ENCODE peak calls at places on chromosome 5, in four cellular contexts. R, Y, F and J are unnamed samples.

GRCh38 chr5:28499764-28500290 is 1461.4 kb upstream of the CDH9 start:
- DNase-seq in R (no peak), Y (no peak), F (no peak), J (no peak)

GRCh38 chr5:9251379-9251980 is 294.4 kb downstream of the SEMA5A start:
- DNase-seq in R (no peak), Y (no peak), F (no peak), J (no peak)

GRCh38 chr5:130964238-130965192 is 200.5 kb downstream of the HINT1 start:
- DNase-seq in R (no peak), Y (no peak), F (no peak), J (no peak)

GRCh38 chr5:141492168-141492885 is 3.4 kb downstream of the PCDHGC5 start:
- DNase-seq in R (no peak), Y (no peak), F (no peak), J (no peak)

GRCh38 chr5:10036136-10036535 is 213.6 kb downstream of the ATPSCKMT start:
- DNase-seq in R (no peak), Y (no peak), F (no peak), J (no peak)

GRCh38 chr5:173668910-173669309 is 52.5 kb upstream of the BOD1 start:
- DNase-seq in R (no peak), Y (no peak), F (no peak), J (no peak)

GRCh38 chr5:73999306-73999705 is 373.3 kb downstream of the ARHGEF28 start:
- DNase-seq in R (no peak), Y (no peak), F (no peak), J (no peak)

GRCh38 chr5:3343211-3343610 is 252.4 kb upstream of the IRX1 start:
- DNase-seq in R (no peak), Y (no peak), F (no peak), J (no peak)

GRCh38 chr5:159184236-159184635 is 25.1 kb downstream of the RNF145 start:
- DNase-seq in R (no peak), Y (no peak), F (no peak), J (no peak)

GRCh38 chr5:159186319-159186718 is 23.0 kb downstream of the RNF145 start:
- DNase-seq in R (no peak), Y (no peak), F (no peak), J (no peak)

GRCh38 chr5:159183247-159183646 is 26.1 kb downstream of the RNF145 start:
- DNase-seq in R (no peak), Y (no peak), F (no peak), J (no peak)

GRCh38 chr5:159185773-159186172 is 23.6 kb downstream of the RNF145 start:
- DNase-seq in R (no peak), Y (no peak), F (no peak), J (no peak)

DNA sequence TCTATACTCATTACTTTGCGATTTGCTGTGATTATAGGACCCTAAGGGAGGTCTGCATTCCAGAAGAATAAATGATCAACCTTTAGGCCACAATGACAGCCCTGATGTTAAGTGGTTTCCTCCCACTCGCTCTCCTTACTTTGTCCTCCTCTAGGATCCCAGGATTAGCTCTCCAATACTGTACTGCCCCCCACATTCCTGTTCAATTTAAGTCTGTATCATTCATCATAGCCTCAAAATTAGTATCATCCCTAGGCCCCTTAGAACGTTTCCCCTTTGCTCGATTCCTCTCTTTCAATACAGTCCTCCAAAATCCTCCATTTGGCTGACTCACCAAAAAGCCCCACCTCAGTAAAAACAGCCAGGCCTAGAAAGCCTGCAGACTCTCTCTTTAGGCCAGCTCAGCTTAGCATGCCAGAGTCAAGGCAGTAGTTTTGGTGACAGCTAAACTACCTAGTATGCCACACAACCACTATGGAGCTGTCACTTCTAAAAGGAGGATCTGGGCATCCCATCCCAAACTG is 24.4 kb downstream of the RNF145 start:
- DNase-seq in R (no peak), Y (no peak), F (no peak), J (no peak)
- TF ChIP-seq NRF1 in R (no peak), Y (no peak), F (no peak), J (no peak)

GRCh38 chr5:54867310-54867944 is 118.0 kb downstream of the ESM1 start:
- DNase-seq in R (peak; percentile 61), Y (peak; percentile 49), F (no peak), J (no peak)
- TF ChIP-seq NRF1 in R (no peak), Y (no peak), F (no peak), J (no peak)

GRCh38 chr5:139472410-139473030 is 1.7 kb downstream of the SMIM33 start:
- DNase-seq in R (no peak), Y (no peak), F (no peak), J (no peak)
- TF ChIP-seq NRF1 in R (no peak), Y (no peak), F (no peak), J (no peak)

DNA sequence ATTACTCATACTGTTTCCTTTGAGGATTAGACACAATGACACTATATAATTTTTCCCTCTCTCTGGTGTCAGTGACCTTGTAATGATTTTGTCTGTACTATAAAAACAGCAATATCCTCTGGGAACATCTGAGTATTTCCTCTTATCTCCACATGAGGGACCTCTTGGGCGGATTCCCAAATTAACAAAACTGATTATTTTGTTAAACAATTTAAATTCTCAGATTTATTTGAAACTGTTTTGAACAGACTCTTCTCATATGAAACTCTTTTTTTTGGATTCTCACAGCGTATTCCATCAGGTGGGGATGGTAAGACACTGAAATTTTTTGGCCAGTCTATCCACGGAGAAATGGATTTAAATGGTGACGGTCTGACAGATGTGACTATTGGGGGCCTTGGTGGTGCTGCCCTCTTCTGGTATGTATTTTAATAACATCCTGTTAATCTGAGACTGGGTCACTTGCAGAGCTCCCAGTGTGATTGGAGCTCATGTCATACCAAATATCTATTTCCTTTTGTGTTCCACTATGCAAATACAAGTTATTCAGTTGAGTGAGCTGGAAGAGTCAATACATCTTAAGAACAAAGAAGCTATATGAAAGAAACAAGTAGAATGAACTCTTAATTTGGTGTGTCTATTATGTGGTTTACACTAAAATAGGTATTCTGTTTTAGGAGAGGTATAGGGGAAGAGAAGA is 73.8 kb upstream of the ITGA2 start:
- DNase-seq in R (peak; percentile 65), Y (peak; percentile 60), F (peak; percentile 27), J (peak; percentile 59)
- TF ChIP-seq NRF1 in R (no peak), Y (no peak), F (no peak), J (no peak)

DNA sequence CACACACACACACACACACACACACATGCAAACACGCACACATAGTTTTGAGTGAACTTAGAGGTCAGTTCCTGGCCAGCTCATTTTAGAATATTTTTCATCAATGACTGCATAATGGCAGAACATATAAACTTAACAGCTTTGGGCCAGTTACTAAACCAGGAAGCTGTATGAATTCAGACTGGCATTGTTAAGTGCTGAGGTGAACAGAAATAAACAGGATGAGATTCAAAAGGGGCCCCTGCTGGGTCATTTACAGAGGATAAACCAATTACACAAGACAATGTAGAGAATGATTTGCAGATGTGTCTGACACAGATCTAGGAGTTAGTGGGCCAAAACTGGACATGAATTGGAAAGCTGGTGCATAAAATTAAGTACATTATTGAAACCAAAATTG is 44.6 kb downstream of the MARCHF11 start:
- DNase-seq in R (peak; percentile 44), Y (no peak), F (no peak), J (no peak)
- TF ChIP-seq NRF1 in R (no peak), Y (no peak), F (no peak), J (no peak)

GRCh38 chr5:114327987-114328386 is 33.9 kb upstream of the KCNN2 start:
- DNase-seq in R (no peak), Y (no peak), F (no peak), J (no peak)

GRCh38 chr5:114319821-114320220 is 42.0 kb upstream of the KCNN2 start:
- DNase-seq in R (no peak), Y (no peak), F (no peak), J (no peak)

GRCh38 chr5:114324282-114324681 is 37.6 kb upstream of the KCNN2 start:
- DNase-seq in R (no peak), Y (no peak), F (no peak), J (no peak)

GRCh38 chr5:114330916-114331531 is 30.8 kb upstream of the KCNN2 start:
- DNase-seq in R (no peak), Y (no peak), F (no peak), J (no peak)

GRCh38 chr5:114325552-114325951 is 36.3 kb upstream of the KCNN2 start:
- DNase-seq in R (no peak), Y (no peak), F (no peak), J (no peak)
- TF ChIP-seq NRF1 in R (no peak), Y (no peak), F (no peak), J (no peak)

GRCh38 chr5:109387408-109387974 is 22.3 kb downstream of the PJA2 start:
- DNase-seq in R (no peak), Y (no peak), F (no peak), J (no peak)

GRCh38 chr5:109390188-109390587 is 19.6 kb downstream of the PJA2 start:
- DNase-seq in R (no peak), Y (no peak), F (no peak), J (no peak)

DNA sequence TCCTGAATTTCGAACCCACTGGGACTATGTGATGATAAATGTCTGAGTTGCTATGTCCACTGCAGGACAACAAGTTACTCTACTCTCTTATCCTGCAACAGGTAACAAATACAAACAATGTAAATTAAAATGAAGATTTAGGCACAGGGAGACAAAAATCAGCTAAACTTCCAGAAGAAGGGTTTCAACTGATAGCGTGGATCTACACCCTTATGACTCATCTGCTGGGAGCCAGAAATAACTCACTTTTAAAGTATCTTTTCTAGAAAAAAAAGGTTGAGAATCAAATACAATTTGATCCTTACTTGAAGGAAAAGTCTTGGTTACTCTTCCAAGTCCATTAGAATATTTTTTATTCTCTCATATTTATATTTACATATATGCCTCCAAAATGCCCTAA is 21.4 kb downstream of the PJA2 start:
- DNase-seq in R (no peak), Y (peak; percentile 53), F (no peak), J (no peak)
- TF ChIP-seq NRF1 in R (no peak), Y (no peak), F (no peak), J (no peak)

GRCh38 chr5:64201986-64202385 is 36.3 kb downstream of the RNF180 start:
- DNase-seq in R (no peak), Y (no peak), F (no peak), J (no peak)
- TF ChIP-seq NRF1 in R (no peak), Y (no peak), F (no peak), J (no peak)

GRCh38 chr5:19959830-19960384 is 28.1 kb downstream of the CDH18 start:
- DNase-seq in R (no peak), Y (no peak), F (no peak), J (no peak)

DNA sequence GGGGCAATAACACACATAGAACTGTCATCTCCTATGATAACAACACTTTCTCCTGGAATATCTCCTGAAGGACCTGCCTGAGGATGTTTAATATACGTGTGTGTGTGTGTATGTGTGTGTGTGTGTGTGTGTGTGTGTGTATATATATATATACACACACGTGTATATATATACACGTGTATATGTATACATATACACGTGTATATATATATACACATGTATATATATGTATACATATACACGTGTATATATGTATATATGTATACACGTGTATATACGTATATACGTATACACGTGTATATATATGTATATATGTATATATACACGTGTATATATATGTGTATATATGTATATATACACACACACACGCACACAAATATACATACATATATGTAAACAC is 27.5 kb downstream of the CDH18 start:
- DNase-seq in R (no peak), Y (no peak), F (no peak), J (no peak)
- TF ChIP-seq NRF1 in R (no peak), Y (no peak), F (no peak), J (no peak)